ENCODE peak calls at places on chromosomes 4 and X, in seven cellular contexts. N, H, L, V, C, A and E are unnamed samples.

GRCh38 chr4:2790583-2791517 is 2.0 kb upstream of the SH3BP2 start:
- DNase-seq in N (no peak), H (peak), L (no peak), V (no peak), C (peak), A (no peak), E (no peak)

GRCh38 chrX:64093761-64094160 is 111.7 kb downstream of the AMER1 start:
- DNase-seq in N (no peak), H (no peak), L (no peak), V (no peak), C (no peak), A (peak), E (peak)

GRCh38 chrX:107025538-107025937 is 25.5 kb upstream of the MORC4 start:
- DNase-seq in N (peak), H (no peak), L (no peak), V (no peak), C (peak), A (peak), E (no peak)

GRCh38 chr4:168632246-168632832 is 135.5 kb downstream of the PALLD start:
- DNase-seq in N (no peak), H (no peak), L (no peak), V (no peak), C (no peak), A (no peak), E (no peak)

GRCh38 chr4:26140150-26140898 is 180.5 kb upstream of the RBPJ start:
- DNase-seq in N (peak), H (no peak), L (no peak), V (no peak), C (no peak), A (no peak), E (no peak)

GRCh38 chr4:60201052-60201673 is 999.0 kb upstream of the ADGRL3 start:
- DNase-seq in N (peak), H (no peak), L (no peak), V (no peak), C (peak), A (peak), E (peak)

GRCh38 chrX:139924696-139925094 is 8.2 kb downstream of the ATP11C start:
- DNase-seq in N (no peak), H (no peak), L (no peak), V (no peak), C (no peak), A (no peak), E (no peak)

GRCh38 chrX:155694649-155695048 is 81.9 kb upstream of the TMLHE start:
- DNase-seq in N (no peak), H (no peak), L (no peak), V (no peak), C (no peak), A (no peak), E (no peak)

GRCh38 chr4:126271266-126271665 is 956.5 kb downstream of the FAT4 start:
- DNase-seq in N (no peak), H (no peak), L (no peak), V (no peak), C (no peak), A (no peak), E (no peak)

GRCh38 chr4:82517043-82517442 is 44.7 kb downstream of the TMEM150C start:
- DNase-seq in N (no peak), H (no peak), L (no peak), V (no peak), C (no peak), A (no peak), E (no peak)

GRCh38 chr4:125316781-125317525 is 2.2 kb downstream of the FAT4 start:
- DNase-seq in N (no peak), H (peak), L (peak), V (no peak), C (peak), A (peak), E (no peak)

GRCh38 chrX:133674726-133675470 is 259.6 kb upstream of the GPC4 start:
- DNase-seq in N (no peak), H (no peak), L (no peak), V (no peak), C (peak), A (no peak), E (no peak)

GRCh38 chr4:185541251-185541671 is 6.0 kb upstream of the PDLIM3 start:
- DNase-seq in N (no peak), H (no peak), L (no peak), V (no peak), C (no peak), A (no peak), E (no peak)

GRCh38 chr4:119300072-119300387 is 21.9 kb downstream of the FABP2 start:
- DNase-seq in N (no peak), H (no peak), L (no peak), V (peak), C (peak), A (peak), E (no peak)

GRCh38 chr4:124334119-124334518 is 378.4 kb downstream of the ANKRD50 start:
- DNase-seq in N (peak), H (no peak), L (no peak), V (no peak), C (peak), A (peak), E (peak)

GRCh38 chr4:176277162-176277904 is 8.3 kb upstream of the ASB5 start:
- DNase-seq in N (peak), H (peak), L (peak), V (no peak), C (peak), A (peak), E (no peak)

GRCh38 chr4:3307891-3308575 is 15.2 kb downstream of the RGS12 start:
- DNase-seq in N (no peak), H (peak), L (no peak), V (no peak), C (no peak), A (no peak), E (no peak)

GRCh38 chr4:184810720-184811119 is 15.0 kb downstream of the ACSL1 start:
- DNase-seq in N (no peak), H (peak), L (no peak), V (no peak), C (no peak), A (no peak), E (no peak)

GRCh38 chr4:47639531-47639930 is 154.5 kb downstream of the ATP10D start:
- DNase-seq in N (no peak), H (no peak), L (no peak), V (no peak), C (no peak), A (no peak), E (no peak)

GRCh38 chrX:112223391-112223790 is 140.8 kb upstream of the TRPC5 start:
- DNase-seq in N (no peak), H (no peak), L (no peak), V (no peak), C (no peak), A (no peak), E (no peak)

GRCh38 chr4:125013891-125014290 is 300.9 kb upstream of the FAT4 start:
- DNase-seq in N (no peak), H (no peak), L (no peak), V (no peak), C (no peak), A (no peak), E (no peak)

GRCh38 chrX:13646154-13646549 is 6.8 kb upstream of the TCEANC start:
- DNase-seq in N (no peak), H (peak), L (peak), V (peak), C (peak), A (peak), E (no peak)

GRCh38 chr4:185740471-185740873 is 71.5 kb downstream of the SORBS2 start:
- DNase-seq in N (no peak), H (no peak), L (no peak), V (no peak), C (no peak), A (no peak), E (no peak)